ENCODE peak calls at places on chromosome 14, in five cellular contexts. One of them, this sample, is unnamed.
A peak's percentile ranks its signal among the peaks of the same experiment; 100 is the strongest.

GRCh38 chr14:104240426-104241157 is 102.2 kb downstream of the KIF26A start:
- DNase-seq in activated CD4-positive, alpha-beta T cell treated with anti-CD3 and anti-CD28 coated beads for 48 hours: no peak
- DNase-seq in GM10248: no peak
- DNase-seq in PC-3: no peak
- DNase-seq in DMS 273 treated with DMSO at 0.1 percent for 48 hours: no peak
- DNase-seq in this sample: no peak

GRCh38 chr14:101215266-101215665 is 311.7 kb upstream of the RTL1 start:
- DNase-seq in activated CD4-positive, alpha-beta T cell treated with anti-CD3 and anti-CD28 coated beads for 48 hours: no peak
- DNase-seq in PC-3: no peak
- DNase-seq in DMS 273 treated with DMSO at 0.1 percent for 48 hours: no peak
- DNase-seq in GM10248: no peak
- DNase-seq in this sample: no peak

GRCh38 chr14:50717826-50718225 is 49.7 kb upstream of the SAV1 start:
- DNase-seq in DMS 273 treated with DMSO at 0.1 percent for 48 hours: no peak
- DNase-seq in PC-3: no peak
- DNase-seq in GM10248: no peak
- DNase-seq in activated CD4-positive, alpha-beta T cell treated with anti-CD3 and anti-CD28 coated beads for 48 hours: no peak
- DNase-seq in this sample: no peak

GRCh38 chr14:76919811-76920571 is 93.8 kb downstream of the LRRC74A start:
- DNase-seq in PC-3: peak; percentile 53
- DNase-seq in GM10248: no peak
- DNase-seq in DMS 273 treated with DMSO at 0.1 percent for 48 hours: peak; percentile 98
- DNase-seq in activated CD4-positive, alpha-beta T cell treated with anti-CD3 and anti-CD28 coated beads for 48 hours: peak; percentile 36
- DNase-seq in this sample: peak; percentile 92

GRCh38 chr14:28707814-28708213 is 58.8 kb upstream of the FOXG1 start:
- DNase-seq in DMS 273 treated with DMSO at 0.1 percent for 48 hours: no peak
- DNase-seq in GM10248: no peak
- DNase-seq in activated CD4-positive, alpha-beta T cell treated with anti-CD3 and anti-CD28 coated beads for 48 hours: no peak
- DNase-seq in PC-3: peak; percentile 48
- DNase-seq in this sample: no peak

GRCh38 chr14:69441948-69442347 is 42.6 kb upstream of the PLEKHD1 start:
- DNase-seq in activated CD4-positive, alpha-beta T cell treated with anti-CD3 and anti-CD28 coated beads for 48 hours: no peak
- DNase-seq in GM10248: peak; percentile 56
- DNase-seq in DMS 273 treated with DMSO at 0.1 percent for 48 hours: no peak
- DNase-seq in PC-3: no peak
- DNase-seq in this sample: no peak

GRCh38 chr14:63890553-63890952 is 37.7 kb downstream of the SYNE2 start:
- DNase-seq in PC-3: no peak
- DNase-seq in activated CD4-positive, alpha-beta T cell treated with anti-CD3 and anti-CD28 coated beads for 48 hours: no peak
- DNase-seq in DMS 273 treated with DMSO at 0.1 percent for 48 hours: no peak
- DNase-seq in GM10248: no peak
- DNase-seq in this sample: no peak

GRCh38 chr14:52951730-52952481 is 1.1 kb upstream of the FERMT2 start:
- DNase-seq in PC-3: peak; percentile 87
- DNase-seq in GM10248: peak; percentile 31
- DNase-seq in activated CD4-positive, alpha-beta T cell treated with anti-CD3 and anti-CD28 coated beads for 48 hours: no peak
- DNase-seq in DMS 273 treated with DMSO at 0.1 percent for 48 hours: no peak
- DNase-seq in this sample: no peak

GRCh38 chr14:65191716-65192115 is 89.4 kb upstream of the MAX start:
- DNase-seq in GM10248: no peak
- DNase-seq in PC-3: no peak
- DNase-seq in DMS 273 treated with DMSO at 0.1 percent for 48 hours: no peak
- DNase-seq in activated CD4-positive, alpha-beta T cell treated with anti-CD3 and anti-CD28 coated beads for 48 hours: no peak
- DNase-seq in this sample: no peak

This sample was measured in NCI-H446 treated with DMSO at 0.1 percent for 48 hours.